ENCODE peak calls at places on chromosome 15, in six cellular contexts. V is K562, P is HepG2, E is stomach, I is upper lobe of left lung, S is spleen. K is an unnamed sample.

GRCh38 chr15:95326689-95327525 is 1003.6 kb upstream of the NR2F2 start:
- DNase-seq in V (no peak), P (no peak), E (no peak), I (peak; percentile 78), S (peak; percentile 77), K (no peak)

GRCh38 chr15:35168464-35168863 is 83.4 kb upstream of the NANOGP8 start:
- DNase-seq in V (no peak), P (no peak), E (no peak), I (no peak), S (no peak), K (no peak)

GRCh38 chr15:51735211-51735610 is 2.2 kb downstream of the LYSMD2 start:
- DNase-seq in V (no peak), P (no peak), E (no peak), I (no peak), S (no peak), K (no peak)

GRCh38 chr15:33021806-33022389 is 172.6 kb downstream of the FMN1 start:
- DNase-seq in V (peak; percentile 54), P (peak; percentile 22), E (no peak), I (no peak), S (no peak), K (peak; percentile 13)

GRCh38 chr15:42107483-42107882 is 13.1 kb upstream of the PLA2G4D start:
- DNase-seq in V (no peak), P (no peak), E (peak; percentile 78), I (no peak), S (peak; percentile 35), K (no peak)

GRCh38 chr15:56040081-56041035 is 46.9 kb upstream of the NEDD4 start:
- DNase-seq in V (no peak), P (peak; percentile 80), E (peak; percentile 66), I (no peak), S (no peak), K (no peak)

GRCh38 chr15:36925671-36926421 is 174.5 kb downstream of the MEIS2 start:
- DNase-seq in V (no peak), P (no peak), E (no peak), I (no peak), S (no peak), K (no peak)

GRCh38 chr15:80609512-80609946 is 85.6 kb upstream of the ABHD17C start:
- DNase-seq in V (no peak), P (no peak), E (no peak), I (no peak), S (no peak), K (no peak)

GRCh38 chr15:95853350-95853749 is 477.1 kb upstream of the NR2F2 start:
- DNase-seq in V (no peak), P (no peak), E (no peak), I (no peak), S (no peak), K (no peak)

GRCh38 chr15:85423256-85423655 is 42.9 kb downstream of the AKAP13 start:
- DNase-seq in V (no peak), P (no peak), E (no peak), I (no peak), S (no peak), K (no peak)

GRCh38 chr15:79015416-79015815 is 70.6 kb upstream of the CTSH start:
- DNase-seq in V (no peak), P (no peak), E (no peak), I (no peak), S (peak; percentile 33), K (no peak)

GRCh38 chr15:34109775-34110663 is 8.1 kb downstream of the PGBD4 start:
- DNase-seq in V (peak; percentile 28), P (peak; percentile 45), E (no peak), I (no peak), S (no peak), K (no peak)

GRCh38 chr15:83205725-83206324 is 1.8 kb downstream of the HDGFL3 start:
- DNase-seq in V (no peak), P (no peak), E (no peak), I (no peak), S (no peak), K (no peak)

GRCh38 chr15:95684693-95685115 is 645.8 kb upstream of the NR2F2 start:
- DNase-seq in V (peak; percentile 44), P (no peak), E (no peak), I (no peak), S (no peak), K (no peak)

GRCh38 chr15:71660501-71660900 is 149.9 kb upstream of the NR2E3 start:
- DNase-seq in V (no peak), P (no peak), E (no peak), I (peak; percentile 10), S (no peak), K (no peak)

GRCh38 chr15:70492240-70493177 is 270.8 kb downstream of the UACA start:
- DNase-seq in V (no peak), P (no peak), E (peak; percentile 67), I (peak; percentile 83), S (peak; percentile 94), K (peak; percentile 81)

GRCh38 chr15:87816016-87816415 is 440.5 kb downstream of the NTRK3 start:
- DNase-seq in V (no peak), P (no peak), E (no peak), I (no peak), S (no peak), K (no peak)

GRCh38 chr15:87817553-87817952 is 439.0 kb downstream of the NTRK3 start:
- DNase-seq in V (no peak), P (no peak), E (no peak), I (no peak), S (no peak), K (no peak)

GRCh38 chr15:87816811-87817210 is 439.7 kb downstream of the NTRK3 start:
- DNase-seq in V (no peak), P (no peak), E (no peak), I (no peak), S (no peak), K (no peak)
- TF ChIP-seq POLR2AphosphoS5 in V (no peak), P (no peak), E (no peak), I (no peak), S (no peak), K (no peak)

GRCh38 chr15:50687302-50687902 is 805 bp upstream of the TRPM7 start:
- DNase-seq in V (no peak), P (no peak), E (no peak), I (no peak), S (no peak), K (no peak)

GRCh38 chr15:50686468-50687301 is at the start of gene TRPM7:
- DNase-seq in V (peak; percentile 88), P (peak; percentile 73), E (peak; percentile 91), I (peak; percentile 99), S (peak; percentile 97), K (peak; percentile 74)

GRCh38 chr15:50681467-50681866 is 5.1 kb downstream of the TRPM7 start:
- DNase-seq in V (no peak), P (no peak), E (no peak), I (no peak), S (no peak), K (no peak)

GRCh38 chr15:50685191-50685975 is 1.2 kb downstream of the TRPM7 start:
- DNase-seq in V (no peak), P (no peak), E (no peak), I (no peak), S (no peak), K (no peak)

DNA sequence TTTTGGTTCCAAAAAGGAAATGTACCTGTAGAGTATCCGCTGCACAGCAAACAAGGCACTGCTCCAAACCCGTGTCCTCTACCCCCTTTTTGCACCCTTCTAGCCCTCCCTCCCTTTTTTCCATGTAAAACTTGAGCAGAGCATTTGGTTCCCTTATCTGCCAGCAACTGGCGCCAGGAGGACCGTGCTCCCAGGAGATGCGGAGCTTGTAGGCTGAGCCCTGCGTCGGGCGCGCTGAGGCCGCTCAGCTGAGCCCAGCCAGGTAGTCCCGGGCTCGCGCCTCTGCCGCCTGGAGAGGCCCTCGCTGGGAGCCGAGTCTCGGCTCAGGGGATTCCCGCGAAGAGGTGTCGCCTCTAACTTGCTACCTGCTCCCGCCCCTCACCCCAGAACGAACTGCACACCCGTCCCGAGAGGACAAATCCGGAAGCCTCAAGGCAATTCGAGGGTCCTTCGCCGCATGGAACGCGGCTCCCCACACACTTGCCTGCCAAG is 575 bp downstream of the TRPM7 start:
- DNase-seq in V (peak; percentile 45), P (peak; percentile 38), E (peak; percentile 68), I (peak; percentile 88), S (peak; percentile 91), K (peak; percentile 47)
- TF ChIP-seq POLR2AphosphoS5 in V (no peak), P (no peak), E (no peak), I (no peak), S (no peak), K (no peak)

GRCh38 chr15:66630801-66631351 is 65.1 kb upstream of the LCTL start:
- DNase-seq in V (peak; percentile 75), P (no peak), E (no peak), I (peak; percentile 73), S (no peak), K (no peak)
- TF ChIP-seq POLR2AphosphoS5 in V (peak; percentile 85), P (no peak), E (no peak), I (no peak), S (no peak), K (no peak)

DNA sequence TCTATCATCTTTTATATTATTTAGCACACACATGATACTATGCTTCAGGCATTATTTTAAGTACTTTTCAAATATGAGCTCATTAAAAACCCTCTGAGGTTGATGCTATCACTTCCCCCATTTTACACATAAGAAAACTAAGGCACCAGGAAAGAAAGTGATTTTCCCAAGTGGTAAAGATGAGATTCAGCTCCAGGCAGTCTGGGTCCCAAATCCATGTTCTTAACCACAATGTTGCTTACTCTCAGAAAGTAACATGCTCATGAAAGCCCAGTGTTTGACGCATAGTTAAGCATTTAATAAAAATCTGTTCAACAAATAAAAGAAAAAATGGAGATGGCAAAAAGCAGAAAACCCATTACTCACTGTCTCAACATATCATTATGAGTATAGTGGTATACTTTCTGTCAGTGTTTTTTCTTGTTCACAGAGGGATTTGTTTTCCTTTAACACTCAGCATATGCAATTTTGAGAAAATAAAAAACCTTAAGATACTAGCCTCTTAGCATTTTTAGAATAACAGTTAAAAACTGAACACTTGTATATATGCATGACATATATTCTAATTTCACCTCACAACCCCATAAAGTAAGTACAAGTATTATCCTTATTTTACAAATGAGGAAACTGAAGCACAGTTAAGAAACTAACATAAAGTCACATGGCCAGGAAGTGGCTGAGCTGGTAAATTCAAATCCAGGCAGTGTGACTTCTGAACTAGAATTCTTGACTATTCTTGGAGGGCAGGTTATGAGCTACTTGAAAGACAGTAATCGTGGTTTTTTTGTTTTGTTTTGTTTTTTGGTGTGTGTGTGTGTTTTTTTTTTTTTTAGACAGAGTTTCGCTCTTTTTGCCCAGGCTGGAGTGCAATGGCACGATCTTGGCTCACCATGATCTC is 10.4 kb downstream of the PEAK1 start:
- DNase-seq in V (no peak), P (no peak), E (no peak), I (no peak), S (no peak), K (no peak)
- TF ChIP-seq POLR2AphosphoS5 in V (no peak), P (no peak), E (no peak), I (no peak), S (no peak), K (no peak)

DNA sequence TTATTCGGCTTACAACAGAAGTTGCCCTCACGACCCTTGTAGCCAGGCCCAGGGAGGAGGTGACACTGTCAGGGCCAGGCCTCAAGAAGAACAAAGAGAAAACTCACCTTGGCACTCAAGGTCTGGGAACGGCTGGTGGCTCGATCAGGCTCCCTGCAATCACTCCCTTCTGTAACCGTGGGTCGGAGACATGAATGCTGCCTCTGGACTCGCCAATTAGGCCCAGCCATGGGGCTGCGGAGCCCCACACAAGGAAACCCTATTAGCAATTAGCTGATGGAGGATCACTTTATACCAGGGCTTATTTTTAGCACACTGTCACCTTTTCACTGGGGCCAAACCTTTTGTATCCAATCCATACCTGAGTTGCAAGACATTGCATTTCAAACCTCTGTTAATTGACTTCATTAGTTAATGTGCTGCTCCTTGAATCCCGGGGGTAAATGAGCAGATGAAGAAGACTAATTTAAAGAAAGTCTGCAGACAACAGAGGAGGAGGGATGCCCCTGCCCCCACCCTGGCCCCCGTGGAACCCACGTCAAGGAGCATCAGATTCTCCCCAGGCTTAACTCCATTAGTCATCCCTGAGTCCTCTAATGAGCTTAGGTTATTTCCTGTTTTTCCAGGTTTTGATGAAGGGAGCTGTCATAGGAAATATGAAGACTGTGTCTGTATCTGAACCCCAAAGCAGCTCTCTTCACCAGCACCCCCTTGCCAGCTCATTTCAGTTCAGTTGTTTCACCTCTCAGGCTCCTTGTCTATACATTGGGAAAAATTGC is 255.3 kb downstream of the RORA start:
- DNase-seq in V (no peak), P (no peak), E (no peak), I (no peak), S (no peak), K (no peak)
- TF ChIP-seq POLR2AphosphoS5 in V (no peak), P (no peak), E (no peak), I (no peak), S (no peak), K (no peak)